ENCODE peak calls at places on chromosomes 2 and 18, in five cellular contexts. P, T, Z, D and O are unnamed samples.
A peak's percentile ranks its signal among the peaks of the same experiment; 100 is the strongest.

GRCh38 chr2:221529177-221529942 is 42.7 kb downstream of the EPHA4 start:
- DNase-seq in P (no peak), T (no peak), Z (no peak), D (no peak), O (no peak)

GRCh38 chr2:12701786-12702660 is 14.7 kb upstream of the TRIB2 start:
- DNase-seq in P (peak; percentile 81), Z (no peak), D (no peak), T (no peak), O (no peak)

GRCh38 chr2:53286336-53286735 is 481.3 kb upstream of the CHAC2 start:
- DNase-seq in Z (no peak), P (peak; percentile 88), T (no peak), D (no peak), O (no peak)

GRCh38 chr2:10495311-10495987 is 47.3 kb upstream of the ODC1 start:
- DNase-seq in D (no peak), Z (no peak), P (no peak), T (no peak), O (no peak)

GRCh38 chr2:47688561-47688960 is 94.4 kb upstream of the MSH6 start:
- DNase-seq in Z (no peak), P (no peak), T (no peak), D (no peak), O (no peak)

GRCh38 chr2:120675460-120676130 is 60.1 kb upstream of the GLI2 start:
- DNase-seq in Z (no peak), T (peak; percentile 67), P (peak; percentile 52), D (peak; percentile 85), O (no peak)

GRCh38 chr18:62346327-62347090 is 21.4 kb downstream of the TNFRSF11A start:
- DNase-seq in T (no peak), Z (no peak), D (no peak), P (no peak), O (no peak)

GRCh38 chr2:86309966-86310365 is 27.5 kb downstream of the REEP1 start:
- DNase-seq in D (no peak), Z (no peak), P (no peak), T (no peak), O (no peak)

GRCh38 chr2:165268751-165269150 is 29.5 kb downstream of the SCN2A start:
- DNase-seq in P (no peak), D (no peak), Z (no peak), T (no peak), O (no peak)

GRCh38 chr2:61470122-61470951 is 550 bp downstream of the USP34 start:
- DNase-seq in D (peak; percentile 94), P (peak; percentile 85), Z (peak; percentile 91), T (peak; percentile 86), O (peak; percentile 61)

GRCh38 chr2:17373736-17374135 is 144.5 kb downstream of the RAD51AP2 start:
- DNase-seq in T (no peak), D (no peak), P (peak; percentile 33), Z (no peak), O (no peak)

GRCh38 chr18:68623342-68623741 is 91.6 kb downstream of the TMX3 start:
- DNase-seq in T (peak; percentile 39), D (no peak), P (peak; percentile 74), Z (no peak), O (no peak)

GRCh38 chr2:71045151-71045550 is 23.3 kb upstream of the NAGK start:
- DNase-seq in T (no peak), Z (no peak), D (no peak), P (no peak), O (no peak)

GRCh38 chr2:197813093-197813787 is 8.8 kb downstream of the PLCL1 start:
- DNase-seq in T (no peak), P (peak; percentile 75), Z (no peak), D (no peak), O (no peak)

GRCh38 chr18:22961156-22961555 is 28.0 kb downstream of the RBBP8 start:
- DNase-seq in Z (no peak), D (no peak), P (no peak), T (no peak), O (no peak)

GRCh38 chr2:64858541-64859031 is 130.6 kb upstream of the SLC1A4 start:
- DNase-seq in D (peak; percentile 50), P (no peak), T (no peak), Z (no peak), O (no peak)

GRCh38 chr2:10911291-10912075 is at the start of gene KCNF1:
- DNase-seq in T (peak; percentile 52), P (peak; percentile 69), Z (no peak), D (no peak), O (no peak)

GRCh38 chr2:95158891-95159619 is 593 bp downstream of the ZNF514 start:
- DNase-seq in Z (peak; percentile 46), P (peak; percentile 37), D (peak; percentile 73), T (peak; percentile 36), O (peak; percentile 37)

GRCh38 chr2:85273732-85274731 is 53.8 kb downstream of the TGOLN2 start:
- DNase-seq in Z (no peak), T (no peak), P (peak; percentile 98), D (peak; percentile 65), O (no peak)

GRCh38 chr2:30366199-30366691 is 80.8 kb upstream of the LCLAT1 start:
- DNase-seq in D (no peak), T (no peak), P (no peak), Z (no peak), O (no peak)

GRCh38 chr18:79525556-79526467 is 130.1 kb downstream of the NFATC1 start:
- DNase-seq in P (peak; percentile 5), D (peak; percentile 81), Z (peak; percentile 44), T (no peak), O (peak; percentile 16)

GRCh38 chr2:9262671-9263171 is 56.1 kb downstream of the ASAP2 start:
- DNase-seq in Z (no peak), P (no peak), D (no peak), T (no peak), O (no peak)

GRCh38 chr2:3605013-3605961 is 10.4 kb downstream of the COLEC11 start:
- DNase-seq in D (peak; percentile 88), T (no peak), P (peak; percentile 56), Z (peak; percentile 41), O (no peak)

GRCh38 chr2:171615071-171615470 is 72.2 kb upstream of the DYNC1I2 start:
- DNase-seq in Z (no peak), T (no peak), D (no peak), P (no peak), O (no peak)

GRCh38 chr2:1713156-1713838 is 31.0 kb downstream of the PXDN start:
- DNase-seq in T (no peak), P (no peak), D (no peak), Z (no peak), O (no peak)

GRCh38 chr18:24373331-24373730 is 24.3 kb downstream of the OSBPL1A start:
- DNase-seq in P (peak; percentile 47), Z (no peak), T (no peak), D (no peak), O (no peak)

GRCh38 chr2:212237350-212238095 is 301.1 kb downstream of the ERBB4 start:
- DNase-seq in T (peak; percentile 16), Z (peak; percentile 72), P (no peak), D (no peak), O (no peak)

GRCh38 chr2:65300134-65300771 is 72.6 kb downstream of the ACTR2 start:
- DNase-seq in Z (no peak), D (peak; percentile 95), P (no peak), T (no peak), O (no peak)

GRCh38 chr2:51079945-51080344 is 48.0 kb upstream of the NRXN1 start:
- DNase-seq in P (no peak), T (no peak), D (no peak), Z (no peak), O (no peak)

GRCh38 chr2:11553661-11554429 is 20.0 kb downstream of the GREB1 start:
- DNase-seq in D (no peak), T (no peak), Z (no peak), P (no peak), O (no peak)

GRCh38 chr18:21664069-21664468 is 40.5 kb downstream of the ABHD3 start:
- DNase-seq in T (no peak), Z (no peak), P (no peak), D (no peak), O (no peak)

GRCh38 chr2:234995332-234996007 is 43.7 kb downstream of the SH3BP4 start:
- DNase-seq in T (no peak), Z (no peak), P (no peak), D (peak; percentile 30), O (no peak)

GRCh38 chr2:239832101-239832994 is 192.8 kb downstream of the NDUFA10 start:
- DNase-seq in D (peak; percentile 24), P (no peak), T (peak; percentile 4), Z (no peak), O (peak; percentile 7)

GRCh38 chr2:54597153-54597827 is 126.2 kb upstream of the EML6 start:
- DNase-seq in D (peak; percentile 74), Z (no peak), T (no peak), P (no peak), O (no peak)

GRCh38 chr18:23950644-23951043 is 63.9 kb upstream of the TTC39C start:
- DNase-seq in T (no peak), D (no peak), P (no peak), Z (no peak), O (no peak)

GRCh38 chr2:176637134-176637496 is 367.9 kb downstream of the MTX2 start:
- DNase-seq in T (no peak), P (no peak), Z (no peak), D (no peak), O (no peak)

GRCh38 chr18:13680612-13681011 is 45.7 kb downstream of the FAM210A start:
- DNase-seq in D (no peak), Z (no peak), P (peak; percentile 24), T (peak; percentile 18), O (no peak)
- TF ChIP-seq CTCF in D (peak; percentile 44), Z (peak; percentile 30), P (peak; percentile 37), T (peak; percentile 71), O (no peak)

GRCh38 chr2:127453392-127454171 is 35.4 kb downstream of the PROC start:
- DNase-seq in D (no peak), T (no peak), Z (no peak), P (peak; percentile 3), O (no peak)
- TF ChIP-seq CTCF in D (peak; percentile 18), T (no peak), Z (no peak), P (peak; percentile 2), O (no peak)

DNA sequence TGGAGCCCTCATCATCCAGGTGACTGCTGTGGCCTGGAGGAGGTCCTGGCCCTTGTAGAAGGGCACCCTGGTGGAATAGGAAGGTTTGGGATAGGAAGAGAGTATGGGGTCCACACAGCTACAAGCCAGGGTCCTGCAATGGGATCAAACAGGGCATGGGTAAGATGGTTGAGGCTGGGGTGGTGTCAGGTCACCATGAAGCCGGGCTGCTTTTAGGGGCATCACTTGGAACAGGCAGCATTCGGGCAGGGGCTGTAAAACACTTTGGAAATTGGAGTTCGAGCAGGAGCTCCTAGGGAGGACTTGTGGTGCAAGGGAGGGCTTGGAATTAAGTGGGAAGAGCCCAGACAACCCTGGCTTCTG is 47.1 kb upstream of the PLB1 start:
- DNase-seq in P (no peak), D (no peak), T (no peak), Z (no peak), O (no peak)
- TF ChIP-seq CTCF in P (no peak), D (no peak), T (no peak), Z (no peak), O (no peak)

DNA sequence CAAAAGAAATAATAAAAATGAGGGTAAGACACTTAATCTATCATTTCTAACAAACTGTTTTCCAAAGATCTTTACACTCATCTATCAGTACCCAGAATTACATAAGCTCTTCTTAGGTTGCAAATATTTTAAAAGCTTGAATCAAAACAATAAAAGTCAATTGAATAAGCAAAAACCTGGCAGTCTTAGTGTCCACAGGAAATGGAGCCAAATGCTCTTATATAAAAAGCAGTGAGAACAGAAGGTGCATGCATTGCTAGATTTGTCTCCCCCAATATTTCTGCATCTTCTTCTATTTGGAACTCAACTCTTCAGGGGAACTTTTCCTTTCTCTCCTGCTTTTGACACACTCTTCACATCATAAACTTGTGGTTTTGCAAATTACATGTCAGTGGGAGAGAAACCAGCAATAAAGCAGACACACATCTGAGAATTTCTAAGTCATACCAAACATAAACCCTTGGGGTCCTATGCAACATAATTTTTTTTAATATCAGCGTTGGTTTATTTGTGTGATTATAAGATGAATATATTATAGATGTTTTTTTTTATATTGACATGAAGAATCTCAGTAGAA is 343.9 kb upstream of the ACVR2A start:
- DNase-seq in P (no peak), D (no peak), T (no peak), Z (no peak), O (no peak)
- TF ChIP-seq CTCF in P (no peak), D (no peak), T (no peak), Z (no peak), O (no peak)